ENCODE peak calls at places on chromosomes 5 and 9, in six cellular contexts. H is NCI-H2081, Q is RPMI8226, A is M059J, N is GM04504, D is HEK293T. R is an unnamed sample.

GRCh38 chr9:110745656-110746055 is 77.1 kb downstream of the MUSK start:
- DNase-seq in N (no peak), Q (no peak), A (peak), H (no peak), D (no peak), R (no peak)

GRCh38 chr9:127473932-127474331 is 22.6 kb downstream of the LRSAM1 start:
- DNase-seq in H (no peak), Q (no peak), A (no peak), N (no peak), D (no peak), R (no peak)

GRCh38 chr5:173340451-173340850 is 12.2 kb upstream of the STC2 start:
- DNase-seq in A (no peak), H (no peak), D (no peak), Q (no peak), N (no peak), R (no peak)

GRCh38 chr5:81046041-81046440 is 85.9 kb downstream of the RASGRF2 start:
- DNase-seq in A (no peak), N (no peak), H (no peak), Q (no peak), D (no peak), R (peak)

GRCh38 chr5:157046041-157046440 is 12.9 kb downstream of the HAVCR1 start:
- DNase-seq in N (no peak), Q (peak), A (peak), D (no peak), H (no peak), R (no peak)

GRCh38 chr5:125478599-125478998 is 732.2 kb upstream of the ZNF608 start:
- DNase-seq in N (no peak), H (no peak), D (no peak), A (no peak), Q (no peak), R (no peak)

GRCh38 chr9:126276056-126276728 is 50.4 kb upstream of the MVB12B start:
- DNase-seq in H (no peak), N (no peak), D (no peak), A (no peak), Q (no peak), R (peak)

GRCh38 chr9:3032898-3033297 is 189.0 kb upstream of the PUM3 start:
- DNase-seq in A (no peak), Q (no peak), H (no peak), D (no peak), N (no peak), R (no peak)

GRCh38 chr5:120464627-120465280 is 654 bp downstream of the PRR16 start:
- DNase-seq in D (peak), H (peak), Q (peak), A (peak), N (peak), R (peak)

GRCh38 chr5:154271466-154271865 is 80.9 kb downstream of the GALNT10 start:
- DNase-seq in A (no peak), H (no peak), D (no peak), N (no peak), Q (no peak), R (no peak)

GRCh38 chr5:33381243-33381642 is 59.5 kb upstream of the TARS1 start:
- DNase-seq in N (no peak), D (no peak), A (no peak), Q (no peak), H (no peak), R (no peak)

GRCh38 chr9:38393128-38393809 is 767 bp downstream of the ALDH1B1 start:
- DNase-seq in H (no peak), A (no peak), Q (no peak), N (no peak), D (no peak), R (no peak)

GRCh38 chr9:14127656-14128055 is 186.3 kb downstream of the NFIB start:
- DNase-seq in Q (no peak), N (no peak), D (no peak), H (no peak), A (peak), R (no peak)

GRCh38 chr5:65152131-65152530 is 329.6 kb downstream of the ADAMTS6 start:
- DNase-seq in A (peak), N (peak), D (no peak), Q (no peak), H (no peak), R (no peak)

GRCh38 chr5:179974946-179975712 is 67.4 kb upstream of the TBC1D9B start:
- DNase-seq in A (peak), D (peak), H (no peak), Q (peak), N (no peak), R (peak)

GRCh38 chr5:67246108-67246507 is 49.5 kb upstream of the CD180 start:
- DNase-seq in A (peak), H (peak), D (peak), N (peak), Q (peak), R (peak)

GRCh38 chr9:101718176-101718575 is 20.3 kb downstream of the GRIN3A start:
- DNase-seq in H (no peak), A (no peak), D (no peak), N (no peak), Q (no peak), R (no peak)

GRCh38 chr5:51181495-51181894 is 201.8 kb upstream of the ISL1 start:
- DNase-seq in D (no peak), Q (no peak), N (no peak), H (no peak), A (no peak), R (no peak)

GRCh38 chr9:133535285-133535877 is 877 bp downstream of the ADAMTSL2 start:
- DNase-seq in N (no peak), H (no peak), D (no peak), A (no peak), Q (peak), R (no peak)

GRCh38 chr9:71647094-71647591 is 121.2 kb downstream of the CEMIP2 start:
- DNase-seq in A (peak), Q (peak), H (no peak), D (no peak), N (peak), R (peak)

GRCh38 chr5:66209350-66209749 is 65.2 kb downstream of the SREK1 start:
- DNase-seq in H (no peak), Q (peak), A (peak), D (no peak), N (no peak), R (no peak)

GRCh38 chr5:17257705-17258273 is 40.4 kb downstream of the BASP1 start:
- DNase-seq in A (peak), Q (no peak), D (no peak), N (no peak), H (no peak), R (no peak)

GRCh38 chr5:116614603-116614920 is 39.9 kb upstream of the SEMA6A start:
- DNase-seq in Q (no peak), A (no peak), D (no peak), H (no peak), N (no peak), R (no peak)

GRCh38 chr5:18465833-18466681 is 831.8 kb downstream of the TAF11L14 start:
- DNase-seq in Q (peak), N (no peak), H (peak), D (peak), A (peak), R (peak)

GRCh38 chr5:22044229-22044628 is 808.9 kb downstream of the CDH12 start:
- DNase-seq in N (no peak), Q (no peak), D (no peak), A (no peak), H (no peak), R (no peak)

GRCh38 chr5:6402939-6403338 is 24.6 kb upstream of the MED10 start:
- DNase-seq in N (no peak), H (no peak), Q (peak), A (peak), D (no peak), R (no peak)

GRCh38 chr9:90975666-90976538 is 174.3 kb downstream of the SYK start:
- DNase-seq in A (no peak), D (no peak), N (no peak), Q (no peak), H (no peak), R (no peak)

GRCh38 chr9:133050781-133051180 is 11.0 kb upstream of the CEL start:
- DNase-seq in A (no peak), D (no peak), H (no peak), N (no peak), Q (no peak), R (no peak)

GRCh38 chr5:32223972-32224608 is 50.0 kb upstream of the GOLPH3 start:
- DNase-seq in N (peak), D (no peak), Q (no peak), H (no peak), A (peak), R (no peak)

GRCh38 chr5:37840036-37840909 is at the start of gene GDNF:
- DNase-seq in Q (peak), N (peak), A (peak), D (peak), H (no peak), R (peak)

GRCh38 chr5:65326912-65327311 is 154.8 kb downstream of the ADAMTS6 start:
- DNase-seq in H (no peak), Q (no peak), N (peak), A (no peak), D (no peak), R (no peak)

GRCh38 chr9:134571946-134572914 is 69.4 kb upstream of the COL5A1 start:
- DNase-seq in H (no peak), Q (peak), D (no peak), N (no peak), A (no peak), R (no peak)

GRCh38 chr9:2655411-2655901 is 33.9 kb downstream of the VLDLR start:
- DNase-seq in D (no peak), N (peak), A (peak), Q (no peak), H (no peak), R (no peak)

GRCh38 chr5:39256472-39256871 is 37.1 kb upstream of the FYB1 start:
- DNase-seq in Q (no peak), D (no peak), A (peak), N (peak), H (no peak), R (no peak)

GRCh38 chr9:20280330-20280729 is 342.0 kb downstream of the MLLT3 start:
- DNase-seq in D (no peak), A (no peak), H (no peak), N (no peak), Q (no peak), R (no peak)